ENCODE peak calls at places on chromosomes 7 and 10, in four cellular contexts. W, O, K and P are unnamed samples.

GRCh38 chr10:113268186-113268585 is 284.7 kb upstream of the HABP2 start:
- DNase-seq in W (no peak), O (no peak), K (no peak), P (no peak)

GRCh38 chr7:2451171-2452073 is 24.8 kb downstream of the GRIFIN start:
- DNase-seq in W (no peak), O (peak), K (peak), P (peak)

GRCh38 chr10:124996854-124997215 is 54.9 kb downstream of the ZRANB1 start:
- DNase-seq in W (no peak), O (no peak), K (no peak), P (no peak)

GRCh38 chr7:155820246-155820645 is 8.0 kb upstream of the SHH start:
- DNase-seq in W (no peak), O (no peak), K (no peak), P (no peak)

GRCh38 chr7:30460246-30460633 is 18.3 kb downstream of the NOD1 start:
- DNase-seq in W (no peak), O (no peak), K (no peak), P (no peak)

GRCh38 chr7:134643131-134643530 is 3.5 kb upstream of the BPGM start:
- DNase-seq in W (no peak), O (no peak), K (no peak), P (no peak)

GRCh38 chr10:95221124-95221523 is 27.1 kb downstream of the ACSM6 start:
- DNase-seq in W (no peak), O (no peak), K (no peak), P (no peak)

GRCh38 chr10:126270116-126270515 is 118.2 kb downstream of the ADAM12 start:
- DNase-seq in W (no peak), O (no peak), K (no peak), P (no peak)

GRCh38 chr7:158761945-158762344 is 57.3 kb upstream of the NCAPG2 start:
- DNase-seq in W (no peak), O (no peak), K (no peak), P (no peak)

DNA sequence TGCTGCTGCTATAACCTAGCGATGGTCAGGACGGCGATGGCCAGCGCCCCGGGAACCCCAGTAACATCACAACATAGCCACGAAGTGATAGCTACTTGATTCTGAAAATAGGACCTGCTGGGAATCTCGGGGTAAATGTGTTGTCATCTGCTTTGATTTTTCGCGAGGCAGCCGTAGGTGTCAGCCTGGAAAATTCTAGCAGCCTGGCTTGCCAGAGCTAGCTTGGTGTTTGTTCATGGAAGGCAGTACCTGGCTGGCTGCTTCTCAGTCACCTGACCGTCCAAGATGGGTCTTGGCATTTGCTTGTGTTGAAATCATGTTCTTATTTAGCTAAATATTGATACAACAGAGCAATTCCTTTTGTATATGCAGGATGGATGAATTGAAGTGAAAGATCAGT is 82.4 kb upstream of the BTBD16 start:
- DNase-seq in W (no peak), O (no peak), K (no peak), P (no peak)
- TF ChIP-seq SPI1 in W (no peak), O (no peak), K (no peak), P (no peak)

GRCh38 chr10:92239600-92240288 is 51.1 kb downstream of the CPEB3 start:
- DNase-seq in W (no peak), O (no peak), K (peak), P (peak)

GRCh38 chr10:92242380-92242779 is 48.5 kb downstream of the CPEB3 start:
- DNase-seq in W (no peak), O (no peak), K (no peak), P (no peak)

GRCh38 chr10:92240289-92241157 is 50.4 kb downstream of the CPEB3 start:
- DNase-seq in W (peak), O (peak), K (no peak), P (peak)

GRCh38 chr10:92241501-92241900 is 49.4 kb downstream of the CPEB3 start:
- DNase-seq in W (no peak), O (no peak), K (no peak), P (no peak)

DNA sequence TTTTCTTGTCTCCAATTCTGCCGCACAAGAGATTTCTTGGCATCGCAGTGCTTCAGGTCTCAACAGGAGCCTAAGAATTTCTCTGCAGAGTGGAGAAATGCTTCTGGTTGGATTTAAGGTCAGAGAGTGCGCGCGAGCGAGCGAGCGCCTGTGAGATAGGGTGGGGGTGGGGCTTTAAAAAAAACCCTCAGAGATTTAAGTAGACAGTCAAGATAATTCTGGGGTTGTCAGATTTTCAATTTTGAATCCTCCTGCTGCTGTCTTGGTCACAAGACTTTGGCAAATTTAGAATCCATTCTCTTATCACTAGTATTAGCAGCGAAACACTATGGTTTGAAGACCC is 49.7 kb downstream of the CPEB3 start:
- DNase-seq in W (no peak), O (peak), K (no peak), P (peak)
- TF ChIP-seq SPI1 in W (no peak), O (no peak), K (no peak), P (no peak)

GRCh38 chr7:138729444-138729843 is 28.3 kb upstream of the SVOPL start:
- DNase-seq in W (no peak), O (no peak), K (no peak), P (no peak)

GRCh38 chr7:138727336-138728099 is 26.4 kb upstream of the SVOPL start:
- DNase-seq in W (no peak), O (no peak), K (no peak), P (no peak)

DNA sequence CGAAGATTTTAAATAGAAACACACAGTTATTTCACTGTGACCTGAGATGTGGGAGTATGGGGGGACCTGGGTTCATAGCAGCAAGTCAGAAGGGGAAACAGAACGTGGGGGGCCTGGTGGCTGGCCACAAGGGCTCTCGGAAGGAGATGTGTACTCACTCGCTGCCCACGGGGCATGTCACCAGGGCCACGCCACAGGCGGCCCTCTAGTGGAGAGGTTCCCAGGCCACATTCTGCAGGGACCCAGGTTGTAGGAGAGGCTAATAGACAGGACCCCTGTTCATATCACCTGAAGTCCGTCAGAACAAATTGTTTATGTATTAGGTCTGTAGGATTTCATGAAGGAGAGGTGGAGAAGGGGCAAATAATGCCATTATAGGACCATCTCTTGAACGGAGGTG is 25.1 kb upstream of the SVOPL start:
- DNase-seq in W (no peak), O (peak), K (peak), P (no peak)
- TF ChIP-seq SPI1 in W (no peak), O (no peak), K (no peak), P (no peak)

GRCh38 chr10:77333610-77334340 is 303.8 kb downstream of the KCNMA1 start:
- DNase-seq in W (no peak), O (no peak), K (no peak), P (no peak)
- TF ChIP-seq SPI1 in W (no peak), O (no peak), K (no peak), P (no peak)